ENCODE peak calls at places on chromosome 2, in four cellular contexts. P is NCI-H1930; O is central memory CD4-positive, alpha-beta T cell; T is activated CD4-positive, alpha-beta T cell treated with anti-CD3 and anti-CD28 coated beads, Interleukin-2, amount 50 U/mL, for 24 hours. S is an unnamed sample.

GRCh38 chr2:25041307-25041927 is 459 bp upstream of the EFR3B start:
- DNase-seq in O (no peak), P (peak; percentile 29), T (no peak), S (no peak)

GRCh38 chr2:214180686-214181085 is 230.2 kb upstream of the VWC2L start:
- DNase-seq in O (no peak), P (no peak), T (no peak), S (no peak)

GRCh38 chr2:172339431-172340010 is 87.9 kb upstream of the ITGA6 start:
- DNase-seq in O (no peak), T (no peak), P (no peak), S (no peak)

GRCh38 chr2:10941383-10941782 is 29.6 kb downstream of the KCNF1 start:
- DNase-seq in T (no peak), O (no peak), P (no peak), S (no peak)

GRCh38 chr2:173978447-173978846 is 13.3 kb upstream of the SP3 start:
- DNase-seq in T (peak; percentile 21), O (no peak), P (no peak), S (no peak)

GRCh38 chr2:71545572-71546274 is 92.4 kb downstream of the DYSF start:
- DNase-seq in P (peak; percentile 27), T (peak; percentile 40), O (peak; percentile 5), S (no peak)

GRCh38 chr2:175309799-175310198 is 128.3 kb upstream of the ATP5MC3 start:
- DNase-seq in O (no peak), P (peak; percentile 32), T (no peak), S (no peak)

GRCh38 chr2:217707116-217707742 is 295.6 kb downstream of the TNS1 start:
- DNase-seq in P (no peak), T (no peak), O (no peak), S (no peak)

GRCh38 chr2:24508878-24509277 is 17.8 kb downstream of the NCOA1 start:
- DNase-seq in O (no peak), T (no peak), P (no peak), S (no peak)

GRCh38 chr2:17894005-17894404 is 15.5 kb downstream of the KCNS3 start:
- DNase-seq in T (no peak), O (no peak), P (no peak), S (no peak)